ENCODE peak calls at places on chromosomes 12 and 14, in six cellular contexts. Y is left lung, G is A673, S is colonic mucosa, W is fibroblast of lung, V is psoas muscle. E is an unnamed sample.

GRCh38 chr12:59715434-59715833 is 119.6 kb downstream of the SLC16A7 start:
- DNase-seq in Y (no peak), G (no peak), S (no peak), W (no peak), V (no peak), E (no peak)

GRCh38 chr14:63508033-63508432 is 35.1 kb downstream of the PPP2R5E start:
- DNase-seq in Y (peak; percentile 42), G (no peak), S (no peak), W (no peak), V (no peak), E (no peak)

GRCh38 chr12:99558113-99558512 is 89.4 kb upstream of the GARIN6 start:
- DNase-seq in Y (no peak), G (no peak), S (no peak), W (no peak), V (peak; percentile 35), E (no peak)

GRCh38 chr12:106918746-106919145 is 37.0 kb upstream of the TMEM263 start:
- DNase-seq in Y (no peak), G (peak; percentile 62), S (no peak), W (peak; percentile 41), V (no peak), E (no peak)

GRCh38 chr14:49727171-49727570 is 34.3 kb downstream of the KLHDC1 start:
- DNase-seq in Y (no peak), G (no peak), S (no peak), W (no peak), V (no peak), E (no peak)

GRCh38 chr12:109436181-109436546 is 40.9 kb downstream of the KCTD10 start:
- DNase-seq in Y (no peak), G (no peak), S (no peak), W (no peak), V (no peak), E (no peak)

GRCh38 chr14:57987051-57987450 is 121.2 kb upstream of the SLC35F4 start:
- DNase-seq in Y (no peak), G (no peak), S (no peak), W (no peak), V (no peak), E (no peak)

GRCh38 chr12:7068240-7068993 is 7.9 kb downstream of the C1S start:
- DNase-seq in Y (no peak), G (no peak), S (no peak), W (no peak), V (peak; percentile 91), E (no peak)

GRCh38 chr12:113295846-113296556 is 38.9 kb downstream of the SLC8B1 start:
- DNase-seq in Y (no peak), G (no peak), S (no peak), W (no peak), V (peak; percentile 48), E (no peak)

GRCh38 chr12:113247123-113248045 is 26.1 kb downstream of the TPCN1 start:
- DNase-seq in Y (no peak), G (peak; percentile 45), S (no peak), W (peak; percentile 45), V (peak; percentile 60), E (no peak)

GRCh38 chr12:90922068-90922743 is 32.8 kb downstream of the CCER1 start:
- DNase-seq in Y (no peak), G (no peak), S (no peak), W (peak; percentile 89), V (no peak), E (no peak)

GRCh38 chr12:107368586-107368985 is 275.2 kb upstream of the CRY1 start:
- DNase-seq in Y (no peak), G (no peak), S (no peak), W (no peak), V (no peak), E (no peak)

GRCh38 chr12:101772019-101772774 is 32.9 kb upstream of the SYCP3 start:
- DNase-seq in Y (no peak), G (no peak), S (no peak), W (no peak), V (no peak), E (no peak)

GRCh38 chr12:82687020-82687951 is 580 bp downstream of the TMTC2 start:
- DNase-seq in Y (peak; percentile 63), G (peak; percentile 70), S (peak; percentile 85), W (peak; percentile 25), V (peak; percentile 52), E (peak; percentile 54)

GRCh38 chr12:27273114-27273513 is 29.0 kb downstream of the STK38L start:
- DNase-seq in Y (no peak), G (no peak), S (no peak), W (no peak), V (no peak), E (no peak)

GRCh38 chr12:132774646-132775275 is 13.1 kb upstream of the ANKLE2 start:
- DNase-seq in Y (no peak), G (no peak), S (no peak), W (no peak), V (no peak), E (no peak)

GRCh38 chr12:132773077-132774020 is 11.7 kb upstream of the ANKLE2 start:
- DNase-seq in Y (no peak), G (no peak), S (no peak), W (no peak), V (no peak), E (no peak)

GRCh38 chr12:132774159-132774558 is 12.5 kb upstream of the ANKLE2 start:
- DNase-seq in Y (no peak), G (no peak), S (no peak), W (no peak), V (no peak), E (no peak)

GRCh38 chr12:132771126-132771838 is 9.7 kb upstream of the ANKLE2 start:
- DNase-seq in Y (no peak), G (no peak), S (no peak), W (peak; percentile 18), V (no peak), E (no peak)

GRCh38 chr12:132772551-132772950 is 10.9 kb upstream of the ANKLE2 start:
- DNase-seq in Y (no peak), G (no peak), S (no peak), W (no peak), V (no peak), E (no peak)
- H3K4me1 ChIP-seq in Y (no peaks in the 10 kb centered on the region), G (no peaks in the 10 kb centered on the region), S (no peaks in the 10 kb centered on the region), W (peaks cover 17% of the 10 kb centered on the region), V (peaks cover 9% of the 10 kb centered on the region), E (no peaks in the 10 kb centered on the region)

DNA sequence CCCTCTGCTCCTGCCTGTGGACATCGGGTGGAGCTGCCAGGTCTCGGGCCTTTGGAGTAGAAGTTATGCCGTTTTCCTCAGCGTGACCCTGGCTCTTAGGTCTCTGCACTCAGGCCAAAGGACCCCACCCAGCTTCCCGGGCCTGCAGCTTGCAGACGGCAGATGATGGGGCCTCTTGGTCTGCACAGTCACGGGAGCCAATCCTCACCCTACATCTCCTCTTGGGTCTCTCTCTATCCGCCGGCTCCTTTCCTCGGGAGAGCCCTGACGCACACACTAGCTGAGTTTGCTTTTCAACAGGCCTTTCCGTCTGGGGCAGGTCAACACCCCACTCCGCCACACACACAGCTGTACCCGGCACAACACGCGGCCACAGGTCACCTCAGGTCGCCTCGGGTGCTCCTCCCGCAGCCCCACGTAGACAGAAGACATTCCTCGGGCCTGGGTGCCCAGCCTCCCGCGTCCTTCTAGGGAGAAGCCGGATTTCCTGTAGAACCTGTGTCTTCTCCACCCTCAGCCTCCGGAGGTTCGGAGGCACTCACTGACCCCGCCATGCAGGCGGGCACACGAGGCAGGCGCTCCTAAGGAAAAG is 9.9 kb downstream of the GALNT9 start:
- DNase-seq in Y (no peak), G (no peak), S (no peak), W (no peak), V (peak; percentile 38), E (no peak)
- H3K4me1 ChIP-seq in Y (no peaks in the 10 kb centered on the region), G (no peaks in the 10 kb centered on the region), S (no peaks in the 10 kb centered on the region), W (no peaks in the 10 kb centered on the region), V (no peaks in the 10 kb centered on the region), E (no peaks in the 10 kb centered on the region)

GRCh38 chr14:76919811-76920571 is 93.8 kb downstream of the LRRC74A start:
- DNase-seq in Y (peak; percentile 43), G (peak; percentile 100), S (peak; percentile 65), W (peak; percentile 91), V (peak; percentile 71), E (no peak)
- H3K4me1 ChIP-seq in Y (peaks cover 34% of the 10 kb centered on the region), G (peaks cover 86% of the 10 kb centered on the region), S (peaks cover 24% of the 10 kb centered on the region), W (peaks cover 38% of the 10 kb centered on the region), V (peaks cover 55% of the 10 kb centered on the region), E (peaks cover 82% of the 10 kb centered on the region)

GRCh38 chr12:132496710-132497109 is 6.8 kb downstream of the FBRSL1 start:
- DNase-seq in Y (no peak), G (no peak), S (no peak), W (no peak), V (no peak), E (no peak)
- H3K4me1 ChIP-seq in Y (peaks cover 14% of the 10 kb centered on the region), G (peaks cover 7% of the 10 kb centered on the region), S (peaks cover 26% of the 10 kb centered on the region), W (no peaks in the 10 kb centered on the region), V (peaks cover 91% of the 10 kb centered on the region), E (peaks cover 23% of the 10 kb centered on the region)

GRCh38 chr14:54652890-54653201 is 85.9 kb downstream of the SAMD4A start:
- DNase-seq in Y (no peak), G (no peak), S (no peak), W (no peak), V (no peak), E (no peak)

GRCh38 chr14:54651649-54652048 is 84.7 kb downstream of the SAMD4A start:
- DNase-seq in Y (no peak), G (no peak), S (no peak), W (no peak), V (no peak), E (no peak)

GRCh38 chr14:54653764-54654469 is 87.0 kb downstream of the SAMD4A start:
- DNase-seq in Y (no peak), G (no peak), S (no peak), W (peak; percentile 71), V (peak; percentile 75), E (peak; percentile 25)

GRCh38 chr14:54651018-54651351 is 84.1 kb downstream of the SAMD4A start:
- DNase-seq in Y (no peak), G (no peak), S (no peak), W (no peak), V (no peak), E (peak; percentile 19)

DNA sequence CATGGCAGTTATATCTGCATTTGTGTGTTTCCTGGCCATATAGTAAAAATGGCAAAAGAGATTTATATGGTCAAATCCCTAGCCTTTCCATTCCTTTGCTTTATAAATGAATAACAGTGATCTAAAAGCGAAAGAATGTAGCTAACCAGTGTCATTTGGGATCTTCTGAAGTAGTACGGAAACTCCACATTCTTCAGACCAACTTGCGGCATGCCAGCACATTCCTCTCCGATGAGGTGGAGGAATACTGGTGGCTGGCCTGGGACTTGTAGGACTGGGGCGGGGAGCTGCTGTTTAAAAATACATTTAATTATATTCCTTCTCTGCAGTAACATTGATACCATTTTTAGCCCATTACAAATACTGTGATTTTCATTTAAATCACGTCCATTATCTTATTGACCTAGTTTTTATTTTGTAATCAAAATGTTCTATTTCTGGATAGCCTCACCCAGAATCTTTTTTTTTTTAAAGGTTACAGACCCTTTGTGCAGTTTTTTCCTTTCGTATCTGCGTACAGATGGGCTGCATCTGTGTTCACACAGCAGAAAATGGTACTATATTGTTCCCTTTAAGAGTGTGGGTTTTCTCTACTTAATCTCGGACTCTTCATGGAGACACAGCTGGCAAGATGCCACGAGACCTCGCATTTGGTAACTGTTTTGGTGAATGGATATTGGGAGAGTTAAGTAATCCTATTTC is 85.4 kb downstream of the SAMD4A start:
- DNase-seq in Y (peak; percentile 87), G (peak; percentile 96), S (peak; percentile 44), W (peak; percentile 99), V (peak; percentile 89), E (peak; percentile 94)
- H3K4me1 ChIP-seq in Y (peaks cover 14% of the 10 kb centered on the region), G (peaks cover 32% of the 10 kb centered on the region), S (no peaks in the 10 kb centered on the region), W (peaks cover 38% of the 10 kb centered on the region), V (peaks cover 72% of the 10 kb centered on the region), E (peaks cover 52% of the 10 kb centered on the region)

E was measured in A549.